ENCODE peak calls at places on chromosomes 13 and 19, in ten cellular contexts. B is H1; R is SJCRH30; Z is lower lobe of right lung; G is tibial artery; E is tibial nerve; M is Peyer's patch; L is suprapubic skin; T is CD8-positive, alpha-beta memory T cell; A is neural progenitor cell. H is an unnamed sample.

GRCh38 chr13:20160346-20161274 is at the start of gene GJA3:
- DNase-seq in B (peak; percentile 81), R (peak; percentile 53), Z (no peak), G (no peak), E (no peak), M (peak; percentile 63), L (no peak), T (peak; percentile 36), A (peak; percentile 84), H (peak; percentile 63)

GRCh38 chr13:29567411-29567810 is 28.1 kb downstream of the SLC7A1 start:
- DNase-seq in B (no peak), R (no peak), Z (no peak), G (no peak), E (no peak), M (no peak), L (no peak), T (no peak), A (no peak), H (no peak)

GRCh38 chr13:72643339-72643989 is 84.0 kb downstream of the MZT1 start:
- DNase-seq in B (peak; percentile 63), R (peak; percentile 50), Z (peak; percentile 49), G (peak; percentile 28), E (peak; percentile 68), M (peak; percentile 29), L (no peak), T (peak; percentile 23), A (peak; percentile 35), H (peak; percentile 54)

GRCh38 chr19:51567583-51567982 is 3.5 kb upstream of the ZNF175 start:
- DNase-seq in B (no peak), R (no peak), Z (no peak), G (no peak), E (no peak), M (no peak), L (no peak), T (no peak), A (no peak), H (no peak)

GRCh38 chr19:38262585-38263268 is 1.6 kb upstream of the SPINT2 start:
- DNase-seq in B (no peak), R (no peak), Z (no peak), G (no peak), E (no peak), M (no peak), L (no peak), T (no peak), A (no peak), H (no peak)

GRCh38 chr19:2260341-2260751 is 4.1 kb upstream of the JSRP1 start:
- DNase-seq in B (no peak), R (no peak), Z (no peak), G (no peak), E (no peak), M (no peak), L (no peak), T (no peak), A (no peak), H (no peak)

GRCh38 chr19:54477650-54478049 is 4.6 kb upstream of the CDC42EP5 start:
- DNase-seq in B (no peak), R (no peak), Z (no peak), G (no peak), E (no peak), M (no peak), L (no peak), T (no peak), A (no peak), H (no peak)

GRCh38 chr19:42018503-42019193 is 24.6 kb upstream of the ATP1A3 start:
- DNase-seq in B (no peak), R (no peak), Z (no peak), G (no peak), E (no peak), M (no peak), L (no peak), T (no peak), A (no peak), H (no peak)

GRCh38 chr13:98474761-98475160 is 102.1 kb downstream of the STK24 start:
- DNase-seq in B (no peak), R (no peak), Z (no peak), G (no peak), E (no peak), M (no peak), L (peak; percentile 59), T (no peak), A (no peak), H (no peak)
- H3K27ac ChIP-seq in B (no peak overlapping the region), R (no peak overlapping the region), Z (no peak overlapping the region), G (no peak overlapping the region), E (no peak overlapping the region), M (no peak overlapping the region), L (no peak overlapping the region), T (no peak overlapping the region), A (no peak overlapping the region), H (no peak overlapping the region)

DNA sequence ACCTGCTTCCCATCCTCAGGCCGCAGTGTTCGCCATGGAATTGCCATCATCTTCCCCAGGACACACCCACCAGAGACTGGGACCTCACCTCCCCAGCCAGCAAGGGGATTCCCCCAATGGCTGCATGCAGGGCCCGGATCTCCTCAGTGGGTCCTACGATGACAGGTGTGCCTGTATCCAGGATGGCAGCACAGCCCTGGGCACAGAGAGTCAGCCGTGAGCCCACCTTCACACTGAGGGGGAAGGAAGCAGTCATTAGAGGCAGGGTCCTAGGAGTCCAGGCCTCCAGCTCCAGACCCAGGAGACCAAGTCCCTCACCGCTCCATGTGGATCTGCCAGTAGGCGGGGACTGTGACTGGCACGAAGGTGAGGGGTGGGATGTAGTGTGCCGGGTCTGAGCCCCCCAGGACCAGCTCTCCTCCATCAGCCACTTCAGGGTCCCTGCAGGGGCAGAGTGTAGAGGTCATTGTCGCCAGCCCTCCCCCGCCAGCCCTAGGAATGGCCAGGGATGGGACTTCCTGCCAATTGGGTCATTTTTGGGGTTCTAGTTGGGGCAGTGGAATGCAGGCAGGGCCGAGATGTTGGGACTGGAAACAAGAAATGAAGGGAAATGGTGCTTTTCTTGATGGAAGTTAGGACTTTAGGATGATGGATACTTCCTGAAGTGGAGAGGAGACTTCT is 5.7 kb upstream of the KCNC3 start:
- DNase-seq in B (no peak), R (no peak), Z (peak; percentile 38), G (no peak), E (no peak), M (no peak), L (no peak), T (no peak), A (no peak), H (no peak)
- H3K36me3 ChIP-seq in B (peaks cover 4% of the 10 kb centered on the region), R (no peaks in the 10 kb centered on the region), Z (no peaks in the 10 kb centered on the region), G (no peaks in the 10 kb centered on the region), E (no peaks in the 10 kb centered on the region), M (no peaks in the 10 kb centered on the region), L (no peaks in the 10 kb centered on the region), T (no peaks in the 10 kb centered on the region), A (peaks cover 6% of the 10 kb centered on the region), H (no peaks in the 10 kb centered on the region)

GRCh38 chr13:36346222-36347083 is at the start of gene SPART:
- DNase-seq in B (peak; percentile 91), R (peak; percentile 94), Z (peak; percentile 94), G (peak; percentile 96), E (peak; percentile 97), M (peak; percentile 81), L (peak; percentile 94), T (peak; percentile 50), A (peak; percentile 91), H (peak; percentile 97)

GRCh38 chr13:36343766-36344165 is 2.4 kb downstream of the SPART start:
- DNase-seq in B (no peak), R (no peak), Z (no peak), G (no peak), E (no peak), M (no peak), L (no peak), T (no peak), A (no peak), H (no peak)

GRCh38 chr13:36344886-36345437 is 1.2 kb downstream of the SPART start:
- DNase-seq in B (no peak), R (peak; percentile 27), Z (no peak), G (no peak), E (no peak), M (no peak), L (no peak), T (no peak), A (peak; percentile 34), H (peak; percentile 53)

GRCh38 chr13:36344173-36344572 is 2.0 kb downstream of the SPART start:
- DNase-seq in B (no peak), R (no peak), Z (no peak), G (no peak), E (no peak), M (no peak), L (no peak), T (no peak), A (no peak), H (peak; percentile 80)

DNA sequence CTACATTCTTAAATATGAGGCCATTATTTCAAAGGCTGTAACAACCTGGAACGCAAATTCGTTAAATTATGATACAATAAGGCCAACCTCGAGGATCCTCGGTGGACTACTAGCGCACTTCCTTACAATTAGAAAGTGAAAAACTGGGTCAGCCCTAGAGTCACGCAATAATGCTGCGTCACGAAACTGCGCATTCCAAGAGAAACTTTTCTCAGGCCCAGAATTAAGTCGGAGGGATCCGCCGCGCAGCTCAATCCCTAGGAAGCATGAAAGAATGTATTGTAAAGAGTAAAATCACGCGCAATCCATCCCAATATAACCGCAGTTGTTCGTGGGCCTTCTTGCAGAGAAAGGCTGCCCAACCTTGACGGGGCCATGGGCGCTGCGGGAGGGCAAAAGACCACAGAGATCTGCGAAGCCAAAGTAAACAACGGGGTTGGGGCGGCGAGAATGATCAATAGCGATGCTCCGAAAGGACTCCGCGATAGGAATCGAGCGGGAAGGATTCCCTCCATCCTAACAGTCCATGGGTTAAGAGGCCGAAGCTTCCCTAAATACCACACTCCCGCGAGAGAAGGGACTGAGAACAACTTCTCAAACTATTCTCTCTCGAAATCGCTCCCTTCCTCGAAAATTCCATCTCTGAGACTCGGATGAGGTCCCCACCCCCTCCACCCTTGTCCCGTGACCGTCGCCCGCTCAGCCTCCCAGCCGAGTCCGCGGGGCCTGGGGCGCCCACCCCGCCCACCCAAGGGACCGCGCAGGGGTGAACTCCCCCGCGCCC is 564 bp downstream of the SPART start:
- DNase-seq in B (peak; percentile 73), R (peak; percentile 73), Z (peak; percentile 72), G (peak; percentile 78), E (peak; percentile 89), M (peak; percentile 42), L (peak; percentile 88), T (no peak), A (peak; percentile 81), H (peak; percentile 88)
- H3K27ac ChIP-seq in B (peak overlapping the region; percentile 85), R (peak overlapping the region; percentile 94), Z (peak overlapping the region; percentile 99), G (peak overlapping the region; percentile 99), E (peak overlapping the region; percentile 100), M (peak overlapping the region; percentile 81), L (peak overlapping the region; percentile 100), T (peak overlapping the region; percentile 83), A (peak overlapping the region; percentile 19), H (peak overlapping the region; percentile 98)

GRCh38 chr13:80224468-80224867 is 116.5 kb downstream of the SPRY2 start:
- DNase-seq in B (no peak), R (no peak), Z (no peak), G (no peak), E (no peak), M (no peak), L (no peak), T (no peak), A (no peak), H (peak; percentile 64)

GRCh38 chr13:80226645-80227044 is 114.3 kb downstream of the SPRY2 start:
- DNase-seq in B (no peak), R (no peak), Z (no peak), G (no peak), E (no peak), M (no peak), L (no peak), T (no peak), A (no peak), H (no peak)

DNA sequence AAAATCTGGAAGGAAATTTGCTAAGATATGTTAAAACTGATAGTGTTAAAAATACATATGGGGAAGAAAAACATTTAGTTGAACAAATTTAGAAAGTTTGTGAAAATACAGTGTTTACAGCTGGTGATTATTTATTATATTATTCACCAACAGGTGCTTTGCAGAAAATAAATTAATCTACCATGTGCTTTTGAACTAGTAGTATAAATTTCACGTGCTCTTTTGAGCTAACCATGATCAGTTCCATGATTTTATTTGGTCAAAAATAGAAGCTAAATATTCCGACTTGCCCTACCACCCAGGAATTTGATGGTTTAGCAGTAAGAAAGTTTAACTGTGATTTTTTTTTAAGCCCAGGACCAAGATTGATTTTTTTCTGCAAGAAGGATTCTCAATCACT is 113.3 kb downstream of the SPRY2 start:
- DNase-seq in B (no peak), R (no peak), Z (no peak), G (no peak), E (no peak), M (no peak), L (no peak), T (no peak), A (no peak), H (no peak)
- H3K36me3 ChIP-seq in B (no peaks in the 10 kb centered on the region), R (no peaks in the 10 kb centered on the region), Z (no peaks in the 10 kb centered on the region), G (no peaks in the 10 kb centered on the region), E (no peaks in the 10 kb centered on the region), M (no peaks in the 10 kb centered on the region), L (no peaks in the 10 kb centered on the region), T (no peaks in the 10 kb centered on the region), A (no peaks in the 10 kb centered on the region), H (no peaks in the 10 kb centered on the region)